ENCODE peak calls at places on chromosomes 13 and 19, in eight cellular contexts. Q, D, I, R, X, H, A and J are unnamed samples.
A peak's percentile ranks its signal among the peaks of the same experiment; 100 is the strongest.

GRCh38 chr19:4606921-4607678 is 32.2 kb upstream of the TNFAIP8L1 start:
- DNase-seq in A (no peak), X (no peak), Q (no peak), I (no peak), R (no peak), H (no peak), D (peak; percentile 77), J (no peak)

GRCh38 chr13:112699318-112699918 is 9.6 kb downstream of the ATP11A start:
- DNase-seq in D (no peak), I (no peak), R (no peak), X (no peak), A (no peak), H (peak; percentile 4), Q (no peak), J (no peak)

GRCh38 chr13:46559272-46559805 is 6.4 kb downstream of the LRCH1 start:
- DNase-seq in Q (no peak), D (no peak), X (no peak), A (no peak), H (no peak), R (no peak), I (no peak), J (no peak)

GRCh38 chr13:43307921-43308433 is 284.6 kb downstream of the DNAJC15 start:
- DNase-seq in A (no peak), R (peak; percentile 67), Q (peak; percentile 50), X (no peak), H (peak; percentile 81), I (peak; percentile 87), D (peak; percentile 76), J (no peak)

GRCh38 chr19:8337728-8338127 is 5.3 kb downstream of the KANK3 start:
- DNase-seq in X (no peak), D (no peak), H (no peak), Q (no peak), I (no peak), R (no peak), A (no peak), J (no peak)

GRCh38 chr13:110620596-110620995 is 5.3 kb downstream of the NAXD start:
- DNase-seq in X (no peak), D (no peak), H (no peak), R (no peak), A (no peak), I (no peak), Q (no peak), J (no peak)

GRCh38 chr19:16627194-16627927 is 643 bp downstream of the MED26 start:
- DNase-seq in A (no peak), I (peak; percentile 71), H (no peak), D (no peak), X (peak; percentile 10), Q (no peak), R (peak; percentile 26), J (no peak)

GRCh38 chr13:26502826-26503225 is 54.7 kb upstream of the WASF3 start:
- DNase-seq in A (no peak), D (no peak), R (no peak), X (no peak), H (peak; percentile 75), Q (no peak), I (no peak), J (no peak)

GRCh38 chr19:46866407-46867132 is 5.8 kb downstream of the ARHGAP35 start:
- DNase-seq in I (no peak), H (no peak), A (no peak), Q (no peak), X (no peak), D (no peak), R (no peak), J (no peak)

GRCh38 chr13:30971575-30971974 is 39.1 kb downstream of the TEX26 start:
- DNase-seq in D (no peak), H (no peak), Q (no peak), A (no peak), X (no peak), R (no peak), I (no peak), J (no peak)

GRCh38 chr13:32905864-32906180 is 110.4 kb upstream of the KL start:
- DNase-seq in H (peak; percentile 24), D (no peak), A (no peak), R (peak; percentile 25), X (no peak), Q (no peak), I (no peak), J (no peak)

GRCh38 chr13:83765796-83766195 is 116.5 kb downstream of the SLITRK1 start:
- DNase-seq in H (no peak), I (no peak), R (no peak), D (no peak), Q (no peak), X (no peak), A (no peak), J (no peak)

GRCh38 chr19:53655042-53655665 is 23.4 kb downstream of the DPRX start:
- DNase-seq in I (no peak), X (no peak), A (no peak), H (no peak), Q (no peak), R (no peak), D (no peak), J (no peak)

GRCh38 chr19:46732966-46733692 is 12.7 kb upstream of the FKRP start:
- DNase-seq in Q (no peak), R (no peak), D (no peak), X (no peak), A (no peak), H (peak; percentile 58), I (peak; percentile 73), J (no peak)

GRCh38 chr13:98998831-98999634 is 21.2 kb upstream of the DOCK9 start:
- DNase-seq in D (no peak), H (no peak), X (peak; percentile 61), A (peak; percentile 12), I (no peak), Q (no peak), R (no peak), J (no peak)

GRCh38 chr19:6849876-6850275 is 37.5 kb upstream of the ADGRE1 start:
- DNase-seq in Q (no peak), H (no peak), D (no peak), R (no peak), A (no peak), X (no peak), I (no peak), J (no peak)

GRCh38 chr19:6851359-6851758 is 36.0 kb upstream of the ADGRE1 start:
- DNase-seq in A (no peak), X (no peak), D (no peak), I (no peak), R (no peak), Q (no peak), H (no peak), J (no peak)

GRCh38 chr19:6852001-6852400 is 35.4 kb upstream of the ADGRE1 start:
- DNase-seq in I (no peak), R (no peak), Q (no peak), D (no peak), A (no peak), X (no peak), H (no peak), J (no peak)

GRCh38 chr19:6847828-6848200 is 39.6 kb upstream of the ADGRE1 start:
- DNase-seq in I (no peak), X (no peak), A (no peak), R (no peak), Q (no peak), D (no peak), H (no peak), J (no peak)

DNA sequence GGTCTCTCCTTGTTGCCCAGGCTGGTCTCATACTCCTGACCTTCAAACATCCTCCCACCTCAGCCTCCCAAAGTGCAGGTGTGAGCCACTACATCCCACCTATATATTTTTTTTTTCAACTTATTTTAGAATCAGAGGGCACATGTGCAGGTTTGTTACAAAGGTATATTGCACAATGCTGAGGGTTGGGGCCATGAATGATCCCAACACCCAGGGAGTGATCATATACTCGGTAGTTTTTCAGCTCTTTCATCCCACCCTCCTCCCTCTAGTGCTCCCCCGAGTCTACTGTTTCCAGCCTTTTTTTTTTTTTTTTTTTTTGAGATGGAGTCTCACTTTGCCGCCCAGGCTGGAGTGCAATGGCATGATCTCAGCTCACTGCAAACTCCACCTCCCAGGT is 38.4 kb upstream of the ADGRE1 start:
- DNase-seq in Q (no peak), R (no peak), A (no peak), I (no peak), H (no peak), X (no peak), D (no peak), J (no peak)
- H3K36me3 ChIP-seq in Q (peaks cover under 1% of the 10 kb centered on the region), R (no peaks in the 10 kb centered on the region), A (peaks cover 23% of the 10 kb centered on the region), I (peaks cover 8% of the 10 kb centered on the region), H (no peaks in the 10 kb centered on the region), X (peaks cover 39% of the 10 kb centered on the region), D (no peaks in the 10 kb centered on the region), J (no peaks in the 10 kb centered on the region)

GRCh38 chr19:3027981-3028304 is 1.1 kb downstream of the TLE2 start:
- DNase-seq in A (no peak), Q (no peak), I (no peak), H (no peak), X (no peak), R (no peak), D (no peak), J (no peak)
- H3K4me3 ChIP-seq in A (no peak overlapping the region), Q (no peak overlapping the region), I (peak overlapping the region; percentile 59), H (peak overlapping the region; percentile 52), X (no peak overlapping the region), R (peak overlapping the region; percentile 52), D (peak overlapping the region; percentile 62), J (peak overlapping the region; percentile 64)

DNA sequence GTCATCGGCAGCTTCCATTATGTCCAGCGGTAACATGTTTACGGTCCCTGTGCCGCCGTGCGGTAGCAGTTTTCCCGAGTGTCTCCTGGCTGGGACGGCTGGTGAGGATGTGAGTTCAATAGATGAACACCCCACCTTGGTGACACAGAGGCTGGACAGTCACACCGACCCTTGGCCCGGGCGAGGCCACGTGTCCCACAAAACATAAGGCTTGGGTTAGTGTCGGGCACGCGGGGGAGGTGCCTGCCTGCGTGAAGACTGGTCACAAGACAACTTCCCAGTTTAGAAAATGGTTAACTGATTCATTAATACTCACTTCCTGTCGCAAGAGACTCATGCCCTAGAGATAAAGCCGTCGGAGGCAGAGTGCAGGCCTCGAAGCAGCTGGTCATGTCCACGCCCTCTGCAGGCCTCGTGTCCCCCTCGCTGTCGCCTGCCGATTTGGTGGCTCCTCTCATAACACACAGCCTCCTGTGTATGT is 17.2 kb downstream of the RASA3 start:
- DNase-seq in A (no peak), D (peak; percentile 56), H (no peak), X (no peak), Q (peak; percentile 27), R (peak; percentile 65), I (peak; percentile 85), J (no peak)
- H3K4me1 ChIP-seq in A (peaks cover 78% of the 10 kb centered on the region), D (peaks cover 20% of the 10 kb centered on the region), H (peaks cover 19% of the 10 kb centered on the region), X (peaks cover 80% of the 10 kb centered on the region), Q (peaks cover 23% of the 10 kb centered on the region), R (no peaks in the 10 kb centered on the region), I (peaks cover 31% of the 10 kb centered on the region), J (peaks cover 41% of the 10 kb centered on the region)

GRCh38 chr19:30020189-30020588 is 78.2 kb downstream of the URI1 start:
- DNase-seq in A (no peak), H (no peak), D (no peak), I (no peak), X (no peak), Q (no peak), R (no peak), J (no peak)

GRCh38 chr19:30022659-30023058 is 80.6 kb downstream of the URI1 start:
- DNase-seq in X (no peak), Q (no peak), H (no peak), D (no peak), I (no peak), R (no peak), A (no peak), J (no peak)

GRCh38 chr19:30026933-30027332 is 84.9 kb downstream of the URI1 start:
- DNase-seq in A (no peak), X (no peak), Q (no peak), H (no peak), D (no peak), R (no peak), I (no peak), J (no peak)

GRCh38 chr19:30024091-30024490 is 82.1 kb downstream of the URI1 start:
- DNase-seq in D (no peak), X (no peak), R (no peak), Q (no peak), A (no peak), I (no peak), H (no peak), J (no peak)

GRCh38 chr19:30023330-30023729 is 81.3 kb downstream of the URI1 start:
- DNase-seq in Q (no peak), H (no peak), A (no peak), D (no peak), X (no peak), R (no peak), I (no peak), J (no peak)
- H3K36me3 ChIP-seq in Q (no peaks in the 10 kb centered on the region), H (no peaks in the 10 kb centered on the region), A (no peaks in the 10 kb centered on the region), D (no peaks in the 10 kb centered on the region), X (no peaks in the 10 kb centered on the region), R (no peaks in the 10 kb centered on the region), I (no peaks in the 10 kb centered on the region), J (peaks cover 7% of the 10 kb centered on the region)